ENCODE peak calls at places on chromosomes 2 and 18, in ten cellular contexts. C is heart left ventricle; Z is neuronal stem cell; E is aorta; F is breast epithelium; K is naive thymus-derived CD4-positive, alpha-beta T cell; S is NT2/D1; B is CD8-positive, alpha-beta T cell; M is adrenal gland; Y is IMR-90. I is an unnamed sample. For H3K9me3, the result is how much of the 10 kb centered on the place peaks cover.

GRCh38 chr18:37540424-37541121 is 25.0 kb downstream of the CELF4 start:
- DNase-seq in K (no peak), B (no peak), C (no peak), M (no peak), Z (no peak), S (no peak), Y (no peak), F (no peak), E (no peak), I (no peak)

GRCh38 chr2:99104006-99104405 is 37.5 kb upstream of the C2orf15 start:
- DNase-seq in S (no peak), M (no peak), F (no peak), B (no peak), Z (no peak), C (no peak), E (no peak), Y (no peak), K (no peak), I (no peak)

GRCh38 chr2:18432999-18433398 is 127.5 kb downstream of the RDH14 start:
- DNase-seq in E (no peak), Z (peak), C (no peak), K (no peak), M (no peak), B (no peak), Y (no peak), F (no peak), S (peak), I (no peak)

GRCh38 chr2:135745545-135745944 is 3.9 kb downstream of the UBXN4 start:
- DNase-seq in B (no peak), K (no peak), Z (no peak), F (no peak), E (no peak), M (no peak), Y (peak), C (no peak), S (no peak), I (no peak)

GRCh38 chr18:63679820-63680606 is 18.3 kb upstream of the SERPINB3 start:
- DNase-seq in C (no peak), K (no peak), B (no peak), M (no peak), Z (no peak), S (no peak), E (no peak), F (no peak), Y (no peak), I (no peak)

GRCh38 chr2:70645733-70646420 is 92.3 kb upstream of the TGFA start:
- DNase-seq in M (no peak), B (no peak), K (no peak), C (no peak), Y (no peak), E (no peak), Z (no peak), F (no peak), S (no peak), I (no peak)

GRCh38 chr18:2982452-2983172 is 30.3 kb downstream of the LPIN2 start:
- DNase-seq in E (no peak), C (no peak), K (peak), Y (no peak), F (no peak), S (no peak), B (no peak), Z (no peak), M (no peak), I (peak)

GRCh38 chr2:241309684-241310117 is 5.8 kb downstream of the HDLBP start:
- DNase-seq in E (peak), F (no peak), K (peak), Z (no peak), B (peak), S (no peak), M (no peak), C (no peak), Y (peak), I (peak)

GRCh38 chr18:58998421-58999203 is 133.9 kb downstream of the ZNF532 start:
- DNase-seq in Y (peak), F (no peak), B (no peak), E (peak), Z (no peak), S (no peak), K (no peak), C (peak), M (peak), I (no peak)

GRCh38 chr2:190978389-190979053 is 35.5 kb downstream of the STAT1 start:
- DNase-seq in S (no peak), F (no peak), M (no peak), Z (no peak), K (no peak), B (no peak), C (no peak), Y (peak), E (no peak), I (no peak)

GRCh38 chr2:25409468-25409867 is 67.7 kb upstream of the DNMT3A start:
- DNase-seq in Y (no peak), K (no peak), M (no peak), C (no peak), F (no peak), B (no peak), Z (no peak), S (no peak), E (no peak), I (no peak)

GRCh38 chr18:47737956-47738355 is 192.5 kb downstream of the SMAD2 start:
- DNase-seq in Y (no peak), C (no peak), F (no peak), Z (no peak), K (no peak), B (no peak), E (no peak), M (no peak), S (no peak), I (no peak)

GRCh38 chr2:231512222-231512621 is 18.0 kb downstream of the NMUR1 start:
- DNase-seq in Y (no peak), B (no peak), K (no peak), Z (no peak), C (no peak), M (peak), E (no peak), F (no peak), S (no peak), I (no peak)

GRCh38 chr2:164651361-164651760 is 30.1 kb upstream of the GRB14 start:
- DNase-seq in Z (no peak), C (no peak), K (no peak), S (no peak), Y (no peak), M (no peak), F (no peak), E (no peak), B (no peak), I (no peak)

GRCh38 chr18:41532344-41533086 is 422.5 kb upstream of the PIK3C3 start:
- DNase-seq in M (no peak), E (no peak), K (no peak), C (no peak), Z (no peak), Y (peak), F (no peak), B (no peak), S (no peak), I (no peak)

GRCh38 chr2:46967990-46968647 is 52.5 kb upstream of the MCFD2 start:
- DNase-seq in Z (no peak), C (no peak), Y (peak), M (peak), F (peak), B (no peak), E (peak), S (no peak), K (no peak), I (no peak)

GRCh38 chr2:41618754-41619153 is 429.1 kb upstream of the PKDCC start:
- DNase-seq in Y (no peak), M (no peak), S (no peak), E (no peak), B (no peak), C (no peak), K (no peak), Z (no peak), F (no peak), I (no peak)

GRCh38 chr2:105571445-105571987 is 172.7 kb upstream of the FHL2 start:
- DNase-seq in S (no peak), Z (no peak), Y (no peak), B (no peak), C (no peak), E (no peak), F (no peak), M (peak), K (no peak), I (no peak)

GRCh38 chr2:20953146-20953824 is 90.6 kb downstream of the APOB start:
- DNase-seq in Z (no peak), K (no peak), B (no peak), Y (no peak), M (no peak), E (no peak), S (no peak), C (no peak), F (no peak), I (no peak)

DNA sequence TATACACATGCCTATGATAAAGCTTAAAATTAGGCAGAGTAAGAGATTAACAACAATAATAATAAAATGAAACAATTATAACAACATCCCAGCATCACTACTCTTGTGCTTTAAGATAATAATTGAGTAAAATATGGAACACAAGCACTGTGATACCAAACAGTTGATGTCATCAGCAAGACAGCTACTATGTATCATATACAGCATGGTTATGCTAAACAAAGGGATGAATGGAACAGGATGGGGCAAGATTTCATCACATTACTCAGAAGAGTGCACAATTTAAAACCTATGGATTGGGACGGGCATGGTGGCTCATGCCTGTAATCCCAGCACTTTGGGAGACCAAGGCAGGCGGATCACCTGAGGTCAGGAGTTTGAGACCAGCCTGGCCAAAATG is 1221.0 kb downstream of the SUCLG1 start:
- DNase-seq in S (no peak), Y (no peak), E (no peak), M (no peak), C (no peak), F (no peak), K (no peak), B (no peak), Z (no peak), I (no peak)
- H3K9me3 ChIP-seq in S (under half), Y (under half), E (under half), M (under half), C (under half), F (under half), K (under half), B (under half), Z (under half), I (under half)

GRCh38 chr18:7870855-7871254 is 303.7 kb downstream of the PTPRM start:
- DNase-seq in Z (no peak), Y (peak), F (no peak), S (no peak), K (no peak), B (no peak), C (no peak), E (no peak), M (no peak), I (no peak)
- H3K9me3 ChIP-seq in Z (under half), Y (under half), F (under half), S (under half), K (under half), B (under half), C (under half), E (under half), M (under half), I (under half)

DNA sequence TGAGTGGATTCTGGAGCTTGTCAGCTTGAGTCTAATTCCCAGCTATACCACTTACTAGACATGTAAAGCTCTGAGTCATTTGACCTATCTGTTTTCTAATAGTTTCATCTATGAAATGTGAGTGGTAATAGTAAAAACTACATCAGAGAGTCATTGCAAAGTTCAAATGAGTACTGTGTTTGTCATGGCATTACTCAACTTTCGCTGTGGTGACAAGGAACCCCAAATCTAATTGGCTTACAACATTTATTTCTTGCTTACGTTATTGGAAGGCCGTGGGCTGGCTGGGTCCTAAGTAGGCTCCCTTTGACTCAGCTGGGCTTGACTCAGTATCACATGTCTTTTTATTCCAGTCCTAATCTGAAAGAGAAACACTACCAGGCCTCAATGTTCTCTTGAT is 431.6 kb upstream of the SPHKAP start:
- DNase-seq in Z (no peak), E (no peak), K (no peak), B (no peak), F (no peak), S (no peak), C (no peak), M (no peak), Y (peak), I (no peak)
- H3K9me3 ChIP-seq in Z (under half), E (under half), K (under half), B (under half), F (under half), S (under half), C (under half), M (under half), Y (under half), I (under half)

GRCh38 chr2:89820248-89820647 is 1128.8 kb downstream of the RPIA start:
- DNase-seq in E (no peak), B (no peak), C (no peak), Y (no peak), Z (no peak), F (no peak), S (no peak), K (no peak), M (no peak), I (no peak)

GRCh38 chr2:89823556-89823955 is 1132.1 kb downstream of the RPIA start:
- DNase-seq in K (no peak), B (no peak), Y (no peak), F (no peak), E (no peak), C (no peak), M (no peak), Z (no peak), S (no peak), I (no peak)

GRCh38 chr2:89819809-89820208 is 1128.3 kb downstream of the RPIA start:
- DNase-seq in C (no peak), Y (no peak), M (no peak), E (no peak), S (no peak), B (no peak), F (no peak), K (no peak), Z (no peak), I (no peak)

GRCh38 chr2:89821455-89821945 is 1130.0 kb downstream of the RPIA start:
- DNase-seq in S (no peak), M (no peak), Z (no peak), E (no peak), Y (no peak), F (no peak), B (no peak), K (no peak), C (no peak), I (no peak)

GRCh38 chr2:89818873-89819272 is 1127.4 kb downstream of the RPIA start:
- DNase-seq in E (no peak), S (no peak), B (no peak), F (no peak), Y (no peak), M (no peak), C (no peak), K (no peak), Z (no peak), I (no peak)
- H3K9me3 ChIP-seq in E (under half), S (half or more), B (under half), F (half or more), Y (under half), M (under half), C (under half), K (under half), Z (under half), I (half or more)

I was measured in CD4-positive, CD25-positive, alpha-beta regulatory T cell.